ENCODE peak calls at places on chromosomes 6 and 20, in seven cellular contexts. L, Z, J, E, F, A and U are unnamed samples.

GRCh38 chr20:47102629-47103028 is 208.0 kb downstream of the EYA2 start:
- DNase-seq in L (no peak), Z (no peak), J (no peak), E (no peak), F (peak), A (no peak), U (no peak)

GRCh38 chr20:29079769-29080690 is 2177.4 kb upstream of the DEFB115 start:
- DNase-seq in L (no peak), Z (no peak), J (no peak), E (peak), F (no peak), A (no peak), U (no peak)

GRCh38 chr6:13535306-13535705 is 39.1 kb upstream of the SIRT5 start:
- DNase-seq in L (no peak), Z (no peak), J (no peak), E (no peak), F (no peak), A (no peak), U (no peak)

GRCh38 chr20:44080646-44081267 is 106.2 kb downstream of the JPH2 start:
- DNase-seq in L (peak), Z (peak), J (peak), E (peak), F (peak), A (peak), U (peak)

GRCh38 chr6:7238900-7239589 is 74.0 kb downstream of the SSR1 start:
- DNase-seq in L (peak), Z (peak), J (peak), E (peak), F (peak), A (peak), U (peak)

GRCh38 chr6:41545703-41546474 is at the start of gene FOXP4:
- DNase-seq in L (peak), Z (peak), J (peak), E (peak), F (peak), A (peak), U (peak)

GRCh38 chr6:30500421-30501069 is 11.2 kb downstream of the HLA-E start:
- DNase-seq in L (no peak), Z (no peak), J (peak), E (no peak), F (no peak), A (no peak), U (no peak)

GRCh38 chr6:29466241-29466640 is 9.3 kb downstream of the OR2H1 start:
- DNase-seq in L (no peak), Z (no peak), J (no peak), E (no peak), F (no peak), A (no peak), U (no peak)

GRCh38 chr20:45305262-45305661 is 1.4 kb upstream of the RBPJL start:
- DNase-seq in L (no peak), Z (no peak), J (no peak), E (peak), F (no peak), A (no peak), U (no peak)